ENCODE peak calls at places on chromosomes 5 and 9, in nine cellular contexts. H, V, C, T, X, Y, I, J and R are unnamed samples.

GRCh38 chr9:33161011-33161588 is 6.0 kb downstream of the B4GALT1 start:
- DNase-seq in H (peak; percentile 93), V (peak; percentile 82), C (no peak), T (peak; percentile 62), X (peak; percentile 88), Y (peak; percentile 62), I (no peak), J (peak; percentile 54), R (peak; percentile 83)

GRCh38 chr5:59540366-59540765 is 353.2 kb downstream of the PDE4D start:
- DNase-seq in H (no peak), V (no peak), C (no peak), T (no peak), X (no peak), Y (peak; percentile 28), I (no peak), J (no peak), R (no peak)

GRCh38 chr5:89346573-89346972 is 463.6 kb upstream of the MEF2C start:
- DNase-seq in H (no peak), V (no peak), C (no peak), T (no peak), X (no peak), Y (no peak), I (no peak), J (no peak), R (no peak)

GRCh38 chr5:116531635-116532034 is 43.0 kb downstream of the SEMA6A start:
- DNase-seq in H (no peak), V (no peak), C (peak; percentile 12), T (no peak), X (no peak), Y (no peak), I (no peak), J (no peak), R (no peak)

GRCh38 chr5:33441241-33441844 is 578 bp downstream of the TARS1 start:
- DNase-seq in H (no peak), V (no peak), C (peak; percentile 70), T (peak; percentile 17), X (peak; percentile 23), Y (no peak), I (no peak), J (peak; percentile 68), R (no peak)

GRCh38 chr9:98773721-98774120 is 22.6 kb downstream of the ANKS6 start:
- DNase-seq in H (no peak), V (no peak), C (no peak), T (no peak), X (no peak), Y (no peak), I (no peak), J (no peak), R (no peak)

GRCh38 chr5:122674412-122674811 is 100.5 kb upstream of the SNX2 start:
- DNase-seq in H (no peak), V (no peak), C (no peak), T (no peak), X (no peak), Y (no peak), I (no peak), J (no peak), R (no peak)

GRCh38 chr9:120985759-120986353 is 59.3 kb upstream of the TRAF1 start:
- DNase-seq in H (no peak), V (no peak), C (peak; percentile 56), T (peak; percentile 59), X (peak; percentile 50), Y (no peak), I (no peak), J (peak; percentile 38), R (no peak)

GRCh38 chr9:18441245-18441644 is 32.7 kb upstream of the ADAMTSL1 start:
- DNase-seq in H (no peak), V (no peak), C (no peak), T (no peak), X (no peak), Y (no peak), I (no peak), J (no peak), R (no peak)

GRCh38 chr5:139131881-139132480 is 66.2 kb downstream of the SIL1 start:
- DNase-seq in H (no peak), V (no peak), C (no peak), T (no peak), X (no peak), Y (no peak), I (no peak), J (no peak), R (no peak)

GRCh38 chr5:139130217-139130616 is 68.0 kb downstream of the SIL1 start:
- DNase-seq in H (no peak), V (no peak), C (no peak), T (no peak), X (no peak), Y (no peak), I (no peak), J (no peak), R (no peak)

GRCh38 chr5:139131062-139131856 is 66.9 kb downstream of the SIL1 start:
- DNase-seq in H (no peak), V (no peak), C (no peak), T (no peak), X (no peak), Y (peak; percentile 54), I (no peak), J (no peak), R (no peak)

GRCh38 chr5:139133237-139133636 is 64.9 kb downstream of the SIL1 start:
- DNase-seq in H (no peak), V (no peak), C (no peak), T (no peak), X (no peak), Y (no peak), I (no peak), J (no peak), R (no peak)

DNA sequence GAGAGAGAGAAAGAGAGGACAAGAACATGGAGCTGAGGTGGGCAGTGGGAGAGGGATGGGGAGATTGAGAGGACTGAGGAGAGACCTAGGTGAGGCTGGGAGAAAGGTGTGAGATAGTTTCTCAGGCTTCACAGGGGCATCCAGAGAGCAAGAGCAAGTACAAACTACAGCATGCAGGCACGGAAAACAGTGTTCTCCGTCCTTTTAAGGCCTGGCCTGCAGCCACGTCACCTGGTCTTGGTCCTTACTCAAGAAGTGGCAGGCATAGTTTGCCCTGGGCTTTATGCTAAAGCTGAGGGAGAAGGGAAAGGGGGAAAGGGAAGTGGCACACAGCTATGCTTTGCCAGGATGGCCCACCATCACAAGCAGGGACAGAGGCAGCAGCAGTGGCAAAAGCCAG is 65.7 kb downstream of the SIL1 start:
- DNase-seq in H (no peak), V (no peak), C (no peak), T (no peak), X (no peak), Y (peak; percentile 73), I (no peak), J (no peak), R (no peak)
- TF ChIP-seq POLR2AphosphoS5 in H (no peak), V (no peak), C (no peak), T (no peak), X (no peak), Y (no peak), I (no peak), J (no peak), R (no peak)

DNA sequence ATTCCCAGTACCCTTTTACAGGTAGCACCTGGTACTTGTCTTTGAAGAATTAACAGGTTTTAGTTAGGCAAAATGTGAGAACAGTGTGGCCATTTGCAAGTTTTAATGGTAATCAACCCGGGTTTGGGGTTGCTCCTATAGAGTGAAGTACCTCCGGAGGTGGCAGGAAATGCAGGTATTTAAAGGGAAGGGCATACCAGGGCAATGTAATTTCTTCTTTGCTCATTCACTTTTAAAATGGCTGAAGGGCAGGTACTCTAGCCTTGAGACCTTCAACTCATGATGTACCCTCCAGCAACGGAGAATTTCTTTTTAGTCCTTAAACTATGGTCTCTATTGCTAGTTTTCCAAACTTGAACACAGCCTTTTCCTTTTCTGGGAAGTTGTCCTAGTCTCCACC is 1.3 kb upstream of the HSPA4 start:
- DNase-seq in H (no peak), V (no peak), C (no peak), T (no peak), X (no peak), Y (no peak), I (no peak), J (no peak), R (no peak)
- H3K4me3 ChIP-seq in H (peak overlapping the region; percentile 83), V (peak overlapping the region; percentile 82), C (peak overlapping the region; percentile 90), T (peak overlapping the region; percentile 97), X (peak overlapping the region; percentile 99), Y (peak overlapping the region; percentile 88), I (no peak overlapping the region), J (peak overlapping the region; percentile 77), R (peak overlapping the region; percentile 84)

GRCh38 chr5:2335156-2335555 is 416.3 kb downstream of the IRX2 start:
- DNase-seq in H (no peak), V (no peak), C (no peak), T (no peak), X (no peak), Y (no peak), I (no peak), J (no peak), R (no peak)

GRCh38 chr5:2335727-2336515 is 415.6 kb downstream of the IRX2 start:
- DNase-seq in H (no peak), V (no peak), C (no peak), T (no peak), X (no peak), Y (no peak), I (no peak), J (no peak), R (no peak)

GRCh38 chr5:2332521-2332920 is 419.0 kb downstream of the IRX2 start:
- DNase-seq in H (no peak), V (no peak), C (no peak), T (no peak), X (no peak), Y (no peak), I (no peak), J (no peak), R (no peak)

GRCh38 chr5:2330731-2331130 is 420.7 kb downstream of the IRX2 start:
- DNase-seq in H (no peak), V (no peak), C (no peak), T (no peak), X (no peak), Y (no peak), I (no peak), J (no peak), R (no peak)

GRCh38 chr5:2334686-2335085 is 416.8 kb downstream of the IRX2 start:
- DNase-seq in H (no peak), V (no peak), C (no peak), T (no peak), X (no peak), Y (no peak), I (no peak), J (no peak), R (no peak)
- TF ChIP-seq POLR2AphosphoS5 in H (no peak), V (no peak), C (no peak), T (no peak), X (no peak), Y (no peak), I (no peak), J (no peak), R (no peak)

GRCh38 chr5:74935752-74936091 is 69.5 kb upstream of the FAM169A start:
- DNase-seq in H (no peak), V (no peak), C (no peak), T (no peak), X (no peak), Y (no peak), I (no peak), J (no peak), R (no peak)

GRCh38 chr5:74940782-74941363 is 74.7 kb upstream of the FAM169A start:
- DNase-seq in H (no peak), V (no peak), C (no peak), T (no peak), X (no peak), Y (no peak), I (no peak), J (no peak), R (no peak)

GRCh38 chr5:74938250-74938649 is 72.1 kb upstream of the FAM169A start:
- DNase-seq in H (no peak), V (no peak), C (no peak), T (no peak), X (no peak), Y (no peak), I (no peak), J (no peak), R (no peak)

GRCh38 chr5:74934949-74935751 is 69.0 kb upstream of the FAM169A start:
- DNase-seq in H (no peak), V (no peak), C (peak; percentile 46), T (no peak), X (peak; percentile 38), Y (no peak), I (no peak), J (no peak), R (no peak)
- H3K4me3 ChIP-seq in H (no peak overlapping the region), V (no peak overlapping the region), C (no peak overlapping the region), T (no peak overlapping the region), X (no peak overlapping the region), Y (no peak overlapping the region), I (no peak overlapping the region), J (no peak overlapping the region), R (peak overlapping the region; percentile 1)